ENCODE peak calls at places on chromosomes 13 and 19, in five cellular contexts. One of them, this sample, is unnamed.
A peak's percentile ranks its signal among the peaks of the same experiment; 100 is the strongest.

GRCh38 chr19:58560007-58560887 is 1.8 kb upstream of the UBE2M start:
- DNase-seq in A549: no peak
- DNase-seq in mesendoderm: no peak
- DNase-seq in left ventricle myocardium inferior: peak; percentile 13
- DNase-seq in pancreas: no peak
- DNase-seq in this sample: no peak

GRCh38 chr13:33556828-33557227 is 261.1 kb upstream of the RFC3 start:
- DNase-seq in left ventricle myocardium inferior: no peak
- DNase-seq in A549: no peak
- DNase-seq in pancreas: no peak
- DNase-seq in mesendoderm: no peak
- DNase-seq in this sample: no peak

GRCh38 chr19:29779921-29780320 is 31.9 kb upstream of the CCNE1 start:
- DNase-seq in mesendoderm: no peak
- DNase-seq in A549: no peak
- DNase-seq in pancreas: no peak
- DNase-seq in left ventricle myocardium inferior: no peak
- DNase-seq in this sample: no peak

GRCh38 chr19:12784871-12785430 is 6.3 kb upstream of the JUNB start:
- DNase-seq in mesendoderm: no peak
- DNase-seq in left ventricle myocardium inferior: no peak
- DNase-seq in pancreas: no peak
- DNase-seq in A549: peak; percentile 37
- DNase-seq in this sample: peak; percentile 33

GRCh38 chr13:50392977-50393376 is 377.7 kb downstream of the KCNRG start:
- DNase-seq in A549: no peak
- DNase-seq in pancreas: no peak
- DNase-seq in left ventricle myocardium inferior: no peak
- DNase-seq in mesendoderm: no peak
- DNase-seq in this sample: no peak

GRCh38 chr19:8355631-8356402 is 8.1 kb upstream of the ANGPTL4 start:
- DNase-seq in mesendoderm: no peak
- DNase-seq in pancreas: no peak
- DNase-seq in A549: peak; percentile 91
- DNase-seq in left ventricle myocardium inferior: no peak
- DNase-seq in this sample: peak; percentile 58

GRCh38 chr13:46297338-46297737 is 85.6 kb downstream of the LRRC63 start:
- DNase-seq in mesendoderm: no peak
- DNase-seq in A549: no peak
- DNase-seq in left ventricle myocardium inferior: no peak
- DNase-seq in pancreas: no peak
- DNase-seq in this sample: no peak

GRCh38 chr19:8161135-8161646 is 11.8 kb upstream of the FBN3 start:
- DNase-seq in left ventricle myocardium inferior: no peak
- DNase-seq in mesendoderm: peak; percentile 75
- DNase-seq in A549: peak; percentile 58
- DNase-seq in pancreas: peak; percentile 60
- DNase-seq in this sample: peak; percentile 26

GRCh38 chr13:59459972-59460371 is 703.8 kb downstream of the DIAPH3 start:
- DNase-seq in mesendoderm: peak; percentile 39
- DNase-seq in left ventricle myocardium inferior: no peak
- DNase-seq in A549: no peak
- DNase-seq in pancreas: no peak
- DNase-seq in this sample: no peak

GRCh38 chr13:106348032-106348431 is 187.4 kb downstream of the EFNB2 start:
- DNase-seq in A549: peak; percentile 1
- DNase-seq in mesendoderm: peak; percentile 95
- DNase-seq in left ventricle myocardium inferior: no peak
- DNase-seq in pancreas: no peak
- DNase-seq in this sample: no peak

GRCh38 chr19:11195681-11196080 is 1.7 kb downstream of the KANK2 start:
- DNase-seq in A549: no peak
- DNase-seq in mesendoderm: no peak
- DNase-seq in pancreas: no peak
- DNase-seq in left ventricle myocardium inferior: no peak
- DNase-seq in this sample: no peak

GRCh38 chr19:8004723-8005513 is 523 bp downstream of the ELAVL1 start:
- DNase-seq in pancreas: no peak
- DNase-seq in mesendoderm: peak; percentile 20
- DNase-seq in left ventricle myocardium inferior: no peak
- DNase-seq in A549: no peak
- DNase-seq in this sample: peak; percentile 10

GRCh38 chr19:33674575-33675367 is 53.0 kb downstream of the CHST8 start:
- DNase-seq in mesendoderm: no peak
- DNase-seq in A549: no peak
- DNase-seq in left ventricle myocardium inferior: no peak
- DNase-seq in pancreas: no peak
- DNase-seq in this sample: no peak

GRCh38 chr13:38872693-38873092 is 117.9 kb downstream of the STOML3 start:
- DNase-seq in pancreas: peak; percentile 26
- DNase-seq in A549: peak; percentile 41
- DNase-seq in left ventricle myocardium inferior: no peak
- DNase-seq in mesendoderm: peak; percentile 81
- DNase-seq in this sample: peak; percentile 66

GRCh38 chr13:89687066-89687465 is 1660.4 kb upstream of the MIR17HG start:
- DNase-seq in mesendoderm: no peak
- DNase-seq in pancreas: no peak
- DNase-seq in A549: no peak
- DNase-seq in left ventricle myocardium inferior: no peak
- DNase-seq in this sample: peak; percentile 16

GRCh38 chr19:44598880-44599279 is 14.5 kb upstream of the IGSF23 start:
- DNase-seq in pancreas: peak; percentile 69
- DNase-seq in left ventricle myocardium inferior: no peak
- DNase-seq in A549: no peak
- DNase-seq in mesendoderm: peak; percentile 43
- DNase-seq in this sample: no peak

GRCh38 chr13:40350283-40350992 is 316.0 kb downstream of the FOXO1 start:
- DNase-seq in A549: no peak
- DNase-seq in mesendoderm: no peak
- DNase-seq in pancreas: no peak
- DNase-seq in left ventricle myocardium inferior: no peak
- DNase-seq in this sample: no peak

GRCh38 chr13:40061466-40062450 is 406.3 kb downstream of the COG6 start:
- DNase-seq in left ventricle myocardium inferior: no peak
- DNase-seq in mesendoderm: no peak
- DNase-seq in A549: no peak
- DNase-seq in pancreas: peak; percentile 60
- DNase-seq in this sample: no peak

GRCh38 chr13:113765241-113765910 is 6.3 kb downstream of the TMEM255B start:
- DNase-seq in A549: no peak
- DNase-seq in mesendoderm: peak; percentile 34
- DNase-seq in left ventricle myocardium inferior: no peak
- DNase-seq in pancreas: no peak
- DNase-seq in this sample: no peak

GRCh38 chr13:46100191-46100877 is 4.5 kb downstream of the CPB2 start:
- DNase-seq in A549: no peak
- DNase-seq in left ventricle myocardium inferior: no peak
- DNase-seq in pancreas: no peak
- DNase-seq in mesendoderm: no peak
- DNase-seq in this sample: no peak

GRCh38 chr19:41263042-41263849 is 926 bp upstream of the HNRNPUL1 start:
- DNase-seq in A549: peak; percentile 70
- DNase-seq in pancreas: peak; percentile 74
- DNase-seq in mesendoderm: peak; percentile 69
- DNase-seq in left ventricle myocardium inferior: peak; percentile 57
- DNase-seq in this sample: peak; percentile 87

GRCh38 chr13:42991892-42992584 is at the start of gene EPSTI1:
- DNase-seq in left ventricle myocardium inferior: peak; percentile 61
- DNase-seq in pancreas: peak; percentile 39
- DNase-seq in mesendoderm: peak; percentile 90
- DNase-seq in A549: no peak
- DNase-seq in this sample: peak; percentile 44

GRCh38 chr13:37023871-37024270 is 23.3 kb downstream of the EXOSC8 start:
- DNase-seq in mesendoderm: no peak
- DNase-seq in left ventricle myocardium inferior: no peak
- DNase-seq in pancreas: no peak
- DNase-seq in A549: no peak
- DNase-seq in this sample: no peak

GRCh38 chr13:114140909-114141255 is 8.5 kb upstream of the RASA3 start:
- DNase-seq in mesendoderm: no peak
- DNase-seq in A549: no peak
- DNase-seq in pancreas: no peak
- DNase-seq in left ventricle myocardium inferior: no peak
- DNase-seq in this sample: no peak

GRCh38 chr13:27035892-27036235 is 135.7 kb downstream of the USP12 start:
- DNase-seq in mesendoderm: no peak
- DNase-seq in pancreas: no peak
- DNase-seq in A549: peak; percentile 48
- DNase-seq in left ventricle myocardium inferior: no peak
- DNase-seq in this sample: no peak

GRCh38 chr13:71290963-71291937 is 575.8 kb downstream of the DACH1 start:
- DNase-seq in A549: peak; percentile 73
- DNase-seq in mesendoderm: no peak
- DNase-seq in pancreas: peak; percentile 20
- DNase-seq in left ventricle myocardium inferior: no peak
- DNase-seq in this sample: peak; percentile 4

GRCh38 chr19:10000171-10000826 is 10.0 kb downstream of the COL5A3 start:
- DNase-seq in left ventricle myocardium inferior: peak; percentile 61
- DNase-seq in pancreas: peak; percentile 75
- DNase-seq in mesendoderm: peak; percentile 80
- DNase-seq in A549: peak; percentile 70
- DNase-seq in this sample: peak; percentile 71

GRCh38 chr13:31069808-31070544 is 91.7 kb downstream of the HSPH1 start:
- DNase-seq in mesendoderm: peak; percentile 36
- DNase-seq in A549: no peak
- DNase-seq in left ventricle myocardium inferior: no peak
- DNase-seq in pancreas: no peak
- DNase-seq in this sample: no peak

GRCh38 chr13:110314516-110315245 is 7.6 kb downstream of the COL4A2 start:
- DNase-seq in pancreas: no peak
- DNase-seq in A549: no peak
- DNase-seq in mesendoderm: no peak
- DNase-seq in left ventricle myocardium inferior: peak; percentile 59
- DNase-seq in this sample: no peak

GRCh38 chr19:49567722-49568454 is 12.5 kb downstream of the NOSIP start:
- DNase-seq in A549: no peak
- DNase-seq in left ventricle myocardium inferior: no peak
- DNase-seq in pancreas: no peak
- DNase-seq in mesendoderm: no peak
- DNase-seq in this sample: no peak

GRCh38 chr19:14471436-14472187 is 3.5 kb downstream of the PTGER1 start:
- DNase-seq in pancreas: no peak
- DNase-seq in left ventricle myocardium inferior: no peak
- DNase-seq in A549: no peak
- DNase-seq in mesendoderm: no peak
- DNase-seq in this sample: no peak

GRCh38 chr13:74145249-74145970 is 11.2 kb upstream of the KLF12 start:
- DNase-seq in A549: no peak
- DNase-seq in left ventricle myocardium inferior: no peak
- DNase-seq in mesendoderm: no peak
- DNase-seq in pancreas: no peak
- DNase-seq in this sample: peak; percentile 20

GRCh38 chr19:33646306-33646705 is 24.6 kb downstream of the CHST8 start:
- DNase-seq in left ventricle myocardium inferior: no peak
- DNase-seq in pancreas: no peak
- DNase-seq in A549: no peak
- DNase-seq in mesendoderm: no peak
- DNase-seq in this sample: no peak

GRCh38 chr13:42364613-42365000 is 92.7 kb downstream of the AKAP11 start:
- DNase-seq in mesendoderm: peak; percentile 72
- DNase-seq in A549: peak; percentile 4
- DNase-seq in left ventricle myocardium inferior: no peak
- DNase-seq in pancreas: no peak
- DNase-seq in this sample: no peak

GRCh38 chr19:45172173-45172572 is 5.9 kb downstream of the TRAPPC6A start:
- DNase-seq in pancreas: no peak
- DNase-seq in mesendoderm: no peak
- DNase-seq in left ventricle myocardium inferior: no peak
- DNase-seq in A549: no peak
- DNase-seq in this sample: no peak

GRCh38 chr19:2050349-2050990 is 574 bp downstream of the MKNK2 start:
- DNase-seq in mesendoderm: no peak
- DNase-seq in left ventricle myocardium inferior: no peak
- DNase-seq in A549: no peak
- DNase-seq in pancreas: peak; percentile 76
- DNase-seq in this sample: no peak

GRCh38 chr19:2049741-2050348 is 1.2 kb downstream of the MKNK2 start:
- DNase-seq in left ventricle myocardium inferior: peak; percentile 83
- DNase-seq in mesendoderm: peak; percentile 72
- DNase-seq in A549: peak; percentile 76
- DNase-seq in pancreas: peak; percentile 94
- DNase-seq in this sample: peak; percentile 59

GRCh38 chr19:2050991-2051770 is at the start of gene MKNK2:
- DNase-seq in A549: peak; percentile 79
- DNase-seq in left ventricle myocardium inferior: peak; percentile 92
- DNase-seq in pancreas: peak; percentile 97
- DNase-seq in mesendoderm: peak; percentile 85
- DNase-seq in this sample: peak; percentile 91

GRCh38 chr19:2053601-2054389 is 2.8 kb upstream of the MKNK2 start:
- DNase-seq in A549: no peak
- DNase-seq in left ventricle myocardium inferior: peak; percentile 86
- DNase-seq in pancreas: peak; percentile 77
- DNase-seq in mesendoderm: no peak
- DNase-seq in this sample: no peak

GRCh38 chr19:2051771-2052704 is 994 bp upstream of the MKNK2 start:
- DNase-seq in left ventricle myocardium inferior: peak; percentile 72
- DNase-seq in mesendoderm: no peak
- DNase-seq in pancreas: peak; percentile 79
- DNase-seq in A549: no peak
- DNase-seq in this sample: no peak
- H3K4me3 ChIP-seq in left ventricle myocardium inferior: peak overlapping the region; percentile 96
- H3K4me3 ChIP-seq in mesendoderm: no peak overlapping the region
- H3K4me3 ChIP-seq in pancreas: no peak overlapping the region
- H3K4me3 ChIP-seq in A549: peak overlapping the region; percentile 99
- H3K4me3 ChIP-seq in this sample: no peak overlapping the region

GRCh38 chr19:4010808-4011110 is 3.2 kb downstream of the PIAS4 start:
- DNase-seq in A549: no peak
- DNase-seq in left ventricle myocardium inferior: no peak
- DNase-seq in mesendoderm: no peak
- DNase-seq in pancreas: peak; percentile 32
- DNase-seq in this sample: no peak
- H3K27ac ChIP-seq in A549: no peak overlapping the region
- H3K27ac ChIP-seq in left ventricle myocardium inferior: peak overlapping the region; percentile 41
- H3K27ac ChIP-seq in mesendoderm: no peak overlapping the region
- H3K27ac ChIP-seq in pancreas: no peak overlapping the region
- H3K27ac ChIP-seq in this sample: no peak overlapping the region

GRCh38 chr19:47854459-47854858 is 4.6 kb upstream of the TPRX2 start:
- DNase-seq in mesendoderm: no peak
- DNase-seq in left ventricle myocardium inferior: no peak
- DNase-seq in pancreas: no peak
- DNase-seq in A549: no peak
- DNase-seq in this sample: no peak

GRCh38 chr19:47848425-47848824 is 10.6 kb upstream of the TPRX2 start:
- DNase-seq in left ventricle myocardium inferior: no peak
- DNase-seq in pancreas: no peak
- DNase-seq in A549: no peak
- DNase-seq in mesendoderm: no peak
- DNase-seq in this sample: no peak

GRCh38 chr19:47853003-47853402 is 6.0 kb upstream of the TPRX2 start:
- DNase-seq in pancreas: no peak
- DNase-seq in A549: no peak
- DNase-seq in mesendoderm: no peak
- DNase-seq in left ventricle myocardium inferior: no peak
- DNase-seq in this sample: no peak

GRCh38 chr19:47848871-47849473 is 10.1 kb upstream of the TPRX2 start:
- DNase-seq in mesendoderm: peak; percentile 90
- DNase-seq in left ventricle myocardium inferior: no peak
- DNase-seq in A549: peak; percentile 82
- DNase-seq in pancreas: no peak
- DNase-seq in this sample: peak; percentile 97
- H3K4me3 ChIP-seq in mesendoderm: no peak overlapping the region
- H3K4me3 ChIP-seq in left ventricle myocardium inferior: no peak overlapping the region
- H3K4me3 ChIP-seq in A549: peak overlapping the region; percentile 36
- H3K4me3 ChIP-seq in pancreas: no peak overlapping the region
- H3K4me3 ChIP-seq in this sample: peak overlapping the region; percentile 22

GRCh38 chr13:98485561-98485960 is 91.3 kb downstream of the STK24 start:
- DNase-seq in A549: no peak
- DNase-seq in left ventricle myocardium inferior: no peak
- DNase-seq in pancreas: no peak
- DNase-seq in mesendoderm: no peak
- DNase-seq in this sample: peak; percentile 42
- H3K27ac ChIP-seq in A549: peak overlapping the region; percentile 98
- H3K27ac ChIP-seq in left ventricle myocardium inferior: peak overlapping the region; percentile 88
- H3K27ac ChIP-seq in pancreas: peak overlapping the region; percentile 95
- H3K27ac ChIP-seq in mesendoderm: peak overlapping the region; percentile 49
- H3K27ac ChIP-seq in this sample: peak overlapping the region; percentile 94